ENCODE peak calls at places on chromosomes 2 and 18, in nine cellular contexts. H is OCI-LY7, R is SJSA1, G is esophagus squamous epithelium, Q is tibial artery, E is K562, W is coronary artery, Z is AG10803, J is Peyer's patch. V is an unnamed sample.

GRCh38 chr2:24021122-24021998 is 11.5 kb downstream of the MFSD2B start:
- DNase-seq in H (peak; percentile 44), R (no peak), G (no peak), Q (no peak), E (peak; percentile 72), W (no peak), Z (no peak), J (peak; percentile 75), V (peak; percentile 67)

GRCh38 chr2:178414266-178415247 is 36.4 kb downstream of the PRKRA start:
- DNase-seq in H (peak; percentile 88), R (peak; percentile 86), G (peak; percentile 36), Q (peak; percentile 94), E (peak; percentile 98), W (peak; percentile 92), Z (peak; percentile 93), J (peak; percentile 77), V (peak; percentile 85)

GRCh38 chr2:47534179-47534919 is 131.4 kb downstream of the MSH2 start:
- DNase-seq in H (no peak), R (peak; percentile 61), G (no peak), Q (no peak), E (peak; percentile 78), W (no peak), Z (peak; percentile 80), J (no peak), V (no peak)

GRCh38 chr2:109128466-109129355 is at the start of gene SH3RF3:
- DNase-seq in H (no peak), R (peak; percentile 73), G (no peak), Q (peak; percentile 57), E (no peak), W (peak; percentile 86), Z (peak; percentile 63), J (peak; percentile 58), V (no peak)

GRCh38 chr2:20646446-20646845 is 4.5 kb downstream of the HS1BP3 start:
- DNase-seq in H (no peak), R (no peak), G (no peak), Q (no peak), E (no peak), W (no peak), Z (no peak), J (no peak), V (no peak)

GRCh38 chr2:113198790-113199612 is 25.2 kb downstream of the PSD4 start:
- DNase-seq in H (peak; percentile 65), R (peak; percentile 85), G (no peak), Q (peak; percentile 51), E (no peak), W (no peak), Z (peak; percentile 60), J (peak; percentile 94), V (peak; percentile 83)

GRCh38 chr18:12154356-12154755 is 60.7 kb downstream of the ANKRD62 start:
- DNase-seq in H (no peak), R (no peak), G (no peak), Q (no peak), E (no peak), W (no peak), Z (no peak), J (no peak), V (no peak)

GRCh38 chr18:70366670-70367069 is 77.8 kb downstream of the SOCS6 start:
- DNase-seq in H (no peak), R (no peak), G (no peak), Q (no peak), E (no peak), W (no peak), Z (peak; percentile 36), J (no peak), V (no peak)

GRCh38 chr18:21085579-21086161 is 25.9 kb downstream of the ROCK1 start:
- DNase-seq in H (no peak), R (no peak), G (no peak), Q (no peak), E (no peak), W (no peak), Z (no peak), J (no peak), V (no peak)

GRCh38 chr2:162916286-162916801 is 77.8 kb upstream of the KCNH7 start:
- DNase-seq in H (no peak), R (no peak), G (no peak), Q (no peak), E (no peak), W (no peak), Z (no peak), J (no peak), V (no peak)

GRCh38 chr2:230921806-230922595 is 3.0 kb downstream of the GPR55 start:
- DNase-seq in H (no peak), R (no peak), G (no peak), Q (no peak), E (no peak), W (no peak), Z (no peak), J (peak; percentile 28), V (no peak)

GRCh38 chr18:3620146-3621119 is 170.5 kb downstream of the TGIF1 start:
- DNase-seq in H (no peak), R (no peak), G (no peak), Q (no peak), E (peak; percentile 76), W (peak; percentile 41), Z (no peak), J (no peak), V (peak; percentile 90)

GRCh38 chr2:234674781-234675201 is 177.9 kb upstream of the ARL4C start:
- DNase-seq in H (no peak), R (peak; percentile 97), G (no peak), Q (no peak), E (no peak), W (no peak), Z (peak; percentile 89), J (no peak), V (no peak)

GRCh38 chr2:172100080-172101007 is 2.4 kb downstream of the DLX2 start:
- DNase-seq in H (no peak), R (no peak), G (no peak), Q (no peak), E (no peak), W (no peak), Z (no peak), J (peak; percentile 46), V (no peak)
- H3K4me3 ChIP-seq in H (no peak overlapping the region), R (no peak overlapping the region), G (no peak overlapping the region), Q (no peak overlapping the region), E (no peak overlapping the region), W (peak overlapping the region; percentile 70), Z (peak overlapping the region; percentile 84), J (no peak overlapping the region), V (no peak overlapping the region)

GRCh38 chr2:150876201-150877085 is 385.2 kb downstream of the RBM43 start:
- DNase-seq in H (no peak), R (no peak), G (no peak), Q (no peak), E (no peak), W (no peak), Z (peak; percentile 30), J (no peak), V (no peak)
- H3K4me3 ChIP-seq in H (no peak overlapping the region), R (no peak overlapping the region), G (no peak overlapping the region), Q (no peak overlapping the region), E (no peak overlapping the region), W (no peak overlapping the region), Z (no peak overlapping the region), J (no peak overlapping the region), V (no peak overlapping the region)

GRCh38 chr2:85769987-85770362 is 16.2 kb downstream of the ATOH8 start:
- DNase-seq in H (no peak), R (no peak), G (no peak), Q (no peak), E (no peak), W (no peak), Z (no peak), J (no peak), V (no peak)

GRCh38 chr2:85767803-85768665 is 14.2 kb downstream of the ATOH8 start:
- DNase-seq in H (no peak), R (no peak), G (no peak), Q (no peak), E (no peak), W (no peak), Z (no peak), J (no peak), V (no peak)

GRCh38 chr2:85770369-85770768 is 16.6 kb downstream of the ATOH8 start:
- DNase-seq in H (no peak), R (peak; percentile 72), G (no peak), Q (no peak), E (no peak), W (no peak), Z (peak; percentile 63), J (no peak), V (no peak)

GRCh38 chr2:85768713-85769112 is 14.9 kb downstream of the ATOH8 start:
- DNase-seq in H (no peak), R (no peak), G (no peak), Q (no peak), E (peak; percentile 37), W (no peak), Z (no peak), J (no peak), V (no peak)

GRCh38 chr2:85769236-85769986 is 15.6 kb downstream of the ATOH8 start:
- DNase-seq in H (peak; percentile 19), R (peak; percentile 47), G (no peak), Q (no peak), E (no peak), W (no peak), Z (no peak), J (no peak), V (no peak)
- H3K4me3 ChIP-seq in H (no peak overlapping the region), R (no peak overlapping the region), G (no peak overlapping the region), Q (no peak overlapping the region), E (no peak overlapping the region), W (peak overlapping the region; percentile 53), Z (no peak overlapping the region), J (no peak overlapping the region), V (no peak overlapping the region)

GRCh38 chr2:25365241-25365640 is 23.5 kb upstream of the DNMT3A start:
- DNase-seq in H (no peak), R (no peak), G (no peak), Q (no peak), E (no peak), W (no peak), Z (no peak), J (no peak), V (no peak)

GRCh38 chr2:25362049-25362563 is 20.4 kb upstream of the DNMT3A start:
- DNase-seq in H (peak; percentile 93), R (peak; percentile 91), G (peak; percentile 63), Q (peak; percentile 91), E (peak; percentile 91), W (peak; percentile 93), Z (peak; percentile 85), J (peak; percentile 94), V (peak; percentile 95)

GRCh38 chr2:25363733-25364132 is 22.0 kb upstream of the DNMT3A start:
- DNase-seq in H (no peak), R (no peak), G (no peak), Q (no peak), E (no peak), W (no peak), Z (no peak), J (no peak), V (no peak)

GRCh38 chr2:25361261-25362048 is 19.7 kb upstream of the DNMT3A start:
- DNase-seq in H (no peak), R (no peak), G (no peak), Q (no peak), E (no peak), W (no peak), Z (no peak), J (no peak), V (no peak)

DNA sequence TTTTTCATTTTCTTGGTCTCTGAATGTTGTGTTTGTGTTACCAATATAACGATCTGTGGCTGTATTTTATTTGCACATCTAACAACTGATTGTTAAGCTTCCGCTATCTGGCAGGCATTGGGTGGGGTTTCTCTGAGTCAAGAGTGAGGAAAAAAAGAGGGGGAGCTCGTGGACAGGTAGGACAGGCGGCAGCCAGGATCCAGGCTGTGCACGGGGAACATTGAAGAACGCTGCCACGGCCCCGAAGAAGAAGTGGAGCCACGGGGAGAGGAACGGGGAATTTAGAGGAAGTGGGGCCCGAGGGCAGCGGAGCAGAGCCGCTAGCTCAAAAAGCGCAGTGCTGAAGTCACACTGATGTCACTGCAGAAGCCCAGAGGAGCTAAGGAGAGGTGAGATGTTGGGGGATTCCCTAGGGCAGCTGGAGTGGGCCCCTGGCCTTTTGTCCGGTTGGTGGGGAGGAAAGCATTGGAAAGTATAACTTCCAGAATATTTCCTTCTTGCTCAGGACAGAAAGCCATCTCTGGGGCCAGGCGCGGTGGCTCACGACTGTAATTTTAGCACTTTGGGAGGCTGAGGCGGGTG is 20.9 kb upstream of the DNMT3A start:
- DNase-seq in H (peak; percentile 78), R (no peak), G (no peak), Q (no peak), E (no peak), W (no peak), Z (no peak), J (peak; percentile 63), V (peak; percentile 51)
- H3K4me3 ChIP-seq in H (peak overlapping the region; percentile 66), R (no peak overlapping the region), G (peak overlapping the region; percentile 43), Q (peak overlapping the region; percentile 36), E (no peak overlapping the region), W (peak overlapping the region; percentile 66), Z (peak overlapping the region; percentile 52), J (peak overlapping the region; percentile 43), V (peak overlapping the region; percentile 34)

V was measured in small intestine.